ENCODE peak calls at places on chromosomes 12 and 14, in six cellular contexts. One of them, this sample, is unnamed.

GRCh38 chr12:31362115-31362758 is 36.3 kb upstream of the SINHCAF start:
- DNase-seq in pancreas: no peak
- DNase-seq in fibroblast of the aortic adventitia: no peak
- DNase-seq in mammary epithelial cell: peak; percentile 25
- DNase-seq in lower lobe of right lung: no peak
- DNase-seq in fibroblast of pulmonary artery: no peak
- DNase-seq in this sample: no peak

GRCh38 chr14:30354439-30354838 is 204.5 kb upstream of the G2E3 start:
- DNase-seq in pancreas: no peak
- DNase-seq in fibroblast of the aortic adventitia: no peak
- DNase-seq in mammary epithelial cell: no peak
- DNase-seq in lower lobe of right lung: no peak
- DNase-seq in fibroblast of pulmonary artery: no peak
- DNase-seq in this sample: no peak

GRCh38 chr12:84136862-84137367 is 775.7 kb downstream of the SLC6A15 start:
- DNase-seq in pancreas: no peak
- DNase-seq in fibroblast of the aortic adventitia: peak; percentile 35
- DNase-seq in mammary epithelial cell: peak; percentile 39
- DNase-seq in lower lobe of right lung: no peak
- DNase-seq in fibroblast of pulmonary artery: peak; percentile 38
- DNase-seq in this sample: peak; percentile 40

GRCh38 chr12:4279120-4279690 is 5.6 kb downstream of the CCND2 start:
- DNase-seq in pancreas: no peak
- DNase-seq in fibroblast of the aortic adventitia: no peak
- DNase-seq in mammary epithelial cell: no peak
- DNase-seq in lower lobe of right lung: no peak
- DNase-seq in fibroblast of pulmonary artery: no peak
- DNase-seq in this sample: no peak

GRCh38 chr14:51395361-51395849 is 155.4 kb downstream of the TMX1 start:
- DNase-seq in pancreas: no peak
- DNase-seq in fibroblast of the aortic adventitia: peak; percentile 94
- DNase-seq in mammary epithelial cell: peak; percentile 95
- DNase-seq in lower lobe of right lung: peak; percentile 47
- DNase-seq in fibroblast of pulmonary artery: peak; percentile 82
- DNase-seq in this sample: peak; percentile 99

GRCh38 chr14:32608880-32609279 is 279.8 kb downstream of the AKAP6 start:
- DNase-seq in pancreas: no peak
- DNase-seq in fibroblast of the aortic adventitia: peak; percentile 67
- DNase-seq in mammary epithelial cell: peak; percentile 60
- DNase-seq in lower lobe of right lung: no peak
- DNase-seq in fibroblast of pulmonary artery: peak; percentile 46
- DNase-seq in this sample: peak; percentile 56

GRCh38 chr12:124036117-124037109 is 63.4 kb downstream of the ZNF664 start:
- DNase-seq in pancreas: no peak
- DNase-seq in fibroblast of the aortic adventitia: peak; percentile 70
- DNase-seq in mammary epithelial cell: no peak
- DNase-seq in lower lobe of right lung: no peak
- DNase-seq in fibroblast of pulmonary artery: peak; percentile 65
- DNase-seq in this sample: peak; percentile 50

GRCh38 chr12:116835484-116835883 is 45.8 kb downstream of the HRK start:
- DNase-seq in pancreas: no peak
- DNase-seq in fibroblast of the aortic adventitia: no peak
- DNase-seq in mammary epithelial cell: no peak
- DNase-seq in lower lobe of right lung: no peak
- DNase-seq in fibroblast of pulmonary artery: no peak
- DNase-seq in this sample: no peak

GRCh38 chr14:72549026-72549425 is 344.9 kb downstream of the DPF3 start:
- DNase-seq in pancreas: no peak
- DNase-seq in fibroblast of the aortic adventitia: no peak
- DNase-seq in mammary epithelial cell: peak; percentile 35
- DNase-seq in lower lobe of right lung: no peak
- DNase-seq in fibroblast of pulmonary artery: no peak
- DNase-seq in this sample: no peak

GRCh38 chr12:57129311-57130288 is 1.3 kb downstream of the LRP1 start:
- DNase-seq in pancreas: no peak
- DNase-seq in fibroblast of the aortic adventitia: peak; percentile 87
- DNase-seq in mammary epithelial cell: peak; percentile 30
- DNase-seq in lower lobe of right lung: no peak
- DNase-seq in fibroblast of pulmonary artery: peak; percentile 45
- DNase-seq in this sample: peak; percentile 82

GRCh38 chr14:93619176-93619793 is 169.0 kb downstream of the PRIMA1 start:
- DNase-seq in pancreas: peak; percentile 16
- DNase-seq in fibroblast of the aortic adventitia: peak; percentile 57
- DNase-seq in mammary epithelial cell: peak; percentile 14
- DNase-seq in lower lobe of right lung: no peak
- DNase-seq in fibroblast of pulmonary artery: peak; percentile 63
- DNase-seq in this sample: peak; percentile 44

GRCh38 chr14:105090493-105091334 is 25.5 kb upstream of the GPR132 start:
- DNase-seq in pancreas: peak; percentile 80
- DNase-seq in fibroblast of the aortic adventitia: peak; percentile 74
- DNase-seq in mammary epithelial cell: peak; percentile 73
- DNase-seq in lower lobe of right lung: peak; percentile 90
- DNase-seq in fibroblast of pulmonary artery: peak; percentile 76
- DNase-seq in this sample: peak; percentile 67

GRCh38 chr12:6551063-6551461 is 4.8 kb downstream of the IFFO1 start:
- DNase-seq in pancreas: no peak
- DNase-seq in fibroblast of the aortic adventitia: peak; percentile 74
- DNase-seq in mammary epithelial cell: no peak
- DNase-seq in lower lobe of right lung: no peak
- DNase-seq in fibroblast of pulmonary artery: no peak
- DNase-seq in this sample: peak; percentile 82

GRCh38 chr12:102356690-102357089 is 123.7 kb downstream of the IGF1 start:
- DNase-seq in pancreas: no peak
- DNase-seq in fibroblast of the aortic adventitia: no peak
- DNase-seq in mammary epithelial cell: no peak
- DNase-seq in lower lobe of right lung: no peak
- DNase-seq in fibroblast of pulmonary artery: no peak
- DNase-seq in this sample: no peak

GRCh38 chr12:116370004-116370404 is 92.5 kb upstream of the MED13L start:
- DNase-seq in pancreas: no peak
- DNase-seq in fibroblast of the aortic adventitia: peak; percentile 72
- DNase-seq in mammary epithelial cell: no peak
- DNase-seq in lower lobe of right lung: no peak
- DNase-seq in fibroblast of pulmonary artery: peak; percentile 77
- DNase-seq in this sample: peak; percentile 94

DNA sequence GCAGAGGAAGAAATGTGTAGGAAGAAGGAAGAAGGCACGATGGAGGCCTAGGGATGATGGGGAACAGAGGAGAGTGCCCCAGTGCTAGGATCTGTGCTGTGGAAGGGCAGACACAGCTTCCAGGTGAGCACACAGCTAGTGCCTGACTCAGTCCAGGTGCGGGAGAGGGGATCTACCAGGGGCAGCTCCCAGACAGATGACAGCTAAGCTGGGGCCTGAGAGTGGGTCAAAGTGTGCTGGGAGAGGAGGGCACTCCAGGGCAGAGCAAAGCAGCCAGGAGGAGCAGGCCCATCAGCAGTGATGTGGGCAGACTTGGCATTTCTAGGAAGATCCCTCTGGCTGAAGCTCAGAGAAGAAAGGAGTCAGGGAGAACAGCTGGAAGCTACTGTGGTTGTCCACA is 36.7 kb downstream of the LRTM2 start:
- DNase-seq in pancreas: no peak
- DNase-seq in fibroblast of the aortic adventitia: no peak
- DNase-seq in mammary epithelial cell: no peak
- DNase-seq in lower lobe of right lung: no peak
- DNase-seq in fibroblast of pulmonary artery: no peak
- DNase-seq in this sample: no peak
- H3K4me3 ChIP-seq in pancreas: no peak overlapping the region
- H3K4me3 ChIP-seq in fibroblast of the aortic adventitia: no peak overlapping the region
- H3K4me3 ChIP-seq in mammary epithelial cell: no peak overlapping the region
- H3K4me3 ChIP-seq in lower lobe of right lung: no peak overlapping the region
- H3K4me3 ChIP-seq in fibroblast of pulmonary artery: no peak overlapping the region
- H3K4me3 ChIP-seq in this sample: no peak overlapping the region

GRCh38 chr14:100905166-100905565 is 1.6 kb upstream of the RTL1 start:
- DNase-seq in pancreas: no peak
- DNase-seq in fibroblast of the aortic adventitia: no peak
- DNase-seq in mammary epithelial cell: no peak
- DNase-seq in lower lobe of right lung: no peak
- DNase-seq in fibroblast of pulmonary artery: no peak
- DNase-seq in this sample: no peak

GRCh38 chr14:100907240-100907639 is 3.7 kb upstream of the RTL1 start:
- DNase-seq in pancreas: no peak
- DNase-seq in fibroblast of the aortic adventitia: no peak
- DNase-seq in mammary epithelial cell: no peak
- DNase-seq in lower lobe of right lung: no peak
- DNase-seq in fibroblast of pulmonary artery: no peak
- DNase-seq in this sample: no peak

GRCh38 chr14:100904307-100905019 is 941 bp upstream of the RTL1 start:
- DNase-seq in pancreas: no peak
- DNase-seq in fibroblast of the aortic adventitia: no peak
- DNase-seq in mammary epithelial cell: no peak
- DNase-seq in lower lobe of right lung: peak; percentile 30
- DNase-seq in fibroblast of pulmonary artery: no peak
- DNase-seq in this sample: no peak

GRCh38 chr14:100903672-100904185 is at the start of gene RTL1:
- DNase-seq in pancreas: no peak
- DNase-seq in fibroblast of the aortic adventitia: no peak
- DNase-seq in mammary epithelial cell: no peak
- DNase-seq in lower lobe of right lung: no peak
- DNase-seq in fibroblast of pulmonary artery: no peak
- DNase-seq in this sample: no peak

GRCh38 chr14:100906420-100906819 is 2.9 kb upstream of the RTL1 start:
- DNase-seq in pancreas: no peak
- DNase-seq in fibroblast of the aortic adventitia: no peak
- DNase-seq in mammary epithelial cell: no peak
- DNase-seq in lower lobe of right lung: peak; percentile 35
- DNase-seq in fibroblast of pulmonary artery: no peak
- DNase-seq in this sample: no peak
- TF ChIP-seq CTCF in pancreas: no peak
- TF ChIP-seq CTCF in fibroblast of the aortic adventitia: no peak
- TF ChIP-seq CTCF in mammary epithelial cell: no peak
- TF ChIP-seq CTCF in lower lobe of right lung: no peak
- TF ChIP-seq CTCF in fibroblast of pulmonary artery: no peak
- TF ChIP-seq CTCF in this sample: no peak

DNA sequence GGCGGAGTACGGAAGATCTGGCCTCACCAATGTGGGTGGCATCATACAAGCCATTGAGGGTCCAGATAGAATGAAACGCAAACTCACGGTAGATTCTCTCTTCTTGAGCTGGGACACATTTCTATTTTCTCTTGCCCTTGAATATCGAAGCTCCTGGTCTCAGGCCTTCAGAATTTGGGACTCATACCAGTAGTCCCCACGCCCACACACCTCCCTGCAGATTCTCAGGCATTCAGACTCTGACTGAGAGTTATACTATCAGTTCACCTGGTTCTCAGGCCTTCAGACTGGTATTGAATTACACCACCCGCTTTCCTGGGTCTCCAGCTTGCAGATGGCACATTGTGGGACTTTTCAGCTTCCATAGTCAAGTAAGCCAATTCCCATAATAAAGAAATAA is 37.8 kb downstream of the EIF2S3B start:
- DNase-seq in pancreas: no peak
- DNase-seq in fibroblast of the aortic adventitia: no peak
- DNase-seq in mammary epithelial cell: no peak
- DNase-seq in lower lobe of right lung: no peak
- DNase-seq in fibroblast of pulmonary artery: no peak
- DNase-seq in this sample: no peak
- H3K4me3 ChIP-seq in pancreas: no peak overlapping the region
- H3K4me3 ChIP-seq in fibroblast of the aortic adventitia: no peak overlapping the region
- H3K4me3 ChIP-seq in mammary epithelial cell: no peak overlapping the region
- H3K4me3 ChIP-seq in lower lobe of right lung: no peak overlapping the region
- H3K4me3 ChIP-seq in fibroblast of pulmonary artery: no peak overlapping the region
- H3K4me3 ChIP-seq in this sample: no peak overlapping the region

DNA sequence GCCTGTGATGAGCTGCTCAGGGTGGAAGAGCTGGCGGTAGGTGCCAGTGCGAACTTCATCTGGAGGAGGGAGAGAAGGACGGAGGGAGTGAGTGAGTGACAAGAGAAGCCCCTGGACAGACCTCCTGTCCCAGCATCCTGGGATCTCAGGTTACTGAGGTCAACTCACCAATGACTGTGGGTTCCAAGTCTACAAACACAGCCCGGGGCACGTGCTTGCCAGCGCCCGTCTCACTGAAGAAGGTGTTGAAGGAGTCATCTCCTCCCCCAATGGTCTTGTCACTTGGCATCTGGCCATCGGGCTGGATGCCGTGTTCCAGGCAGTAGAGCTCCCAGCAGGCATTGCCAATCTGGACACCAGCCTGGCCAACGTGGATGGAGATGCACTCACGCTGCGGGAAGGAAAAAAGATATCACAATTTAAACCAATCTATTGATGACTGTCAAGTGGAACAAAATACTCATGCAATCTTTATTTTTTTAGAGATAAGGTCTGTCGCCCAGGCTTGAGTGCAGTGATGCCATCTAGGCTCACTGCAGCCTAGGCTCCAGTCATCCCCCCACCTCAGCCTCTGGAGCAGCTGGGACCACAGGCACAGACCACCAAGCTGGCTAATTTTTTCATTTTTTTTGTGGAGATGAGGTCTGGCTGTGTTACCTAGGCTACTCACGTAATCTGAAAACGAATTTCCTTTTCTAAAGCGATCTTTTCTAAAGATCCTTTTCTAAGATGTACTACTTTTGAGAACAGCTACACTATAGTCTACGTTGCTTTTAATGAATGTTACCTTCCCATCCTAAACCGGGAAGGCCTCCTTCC is 1.7 kb downstream of the TUBA1B start:
- DNase-seq in pancreas: peak; percentile 11
- DNase-seq in fibroblast of the aortic adventitia: no peak
- DNase-seq in mammary epithelial cell: no peak
- DNase-seq in lower lobe of right lung: no peak
- DNase-seq in fibroblast of pulmonary artery: no peak
- DNase-seq in this sample: no peak
- TF ChIP-seq CTCF in pancreas: no peak
- TF ChIP-seq CTCF in fibroblast of the aortic adventitia: no peak
- TF ChIP-seq CTCF in mammary epithelial cell: no peak
- TF ChIP-seq CTCF in lower lobe of right lung: no peak
- TF ChIP-seq CTCF in fibroblast of pulmonary artery: no peak
- TF ChIP-seq CTCF in this sample: no peak

DNA sequence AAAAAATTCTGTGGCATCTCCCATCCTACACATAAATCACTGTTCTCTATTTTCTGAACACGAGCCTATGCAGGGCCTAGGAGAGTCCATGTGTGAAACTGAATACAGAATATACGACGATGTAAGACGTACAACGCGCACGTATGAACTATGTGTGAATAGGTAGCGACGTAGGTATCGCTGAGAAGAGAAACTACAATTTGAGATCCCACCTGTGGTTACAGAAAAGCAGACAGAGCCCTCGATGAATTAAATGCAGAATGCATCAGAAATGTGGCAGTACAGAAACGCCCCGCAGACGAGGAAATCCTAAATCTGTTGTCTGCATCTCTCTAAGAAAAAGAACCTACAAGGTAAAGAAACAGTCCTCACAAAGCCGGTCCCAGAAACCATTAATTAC is 12.7 kb downstream of the BCL11B start:
- DNase-seq in pancreas: no peak
- DNase-seq in fibroblast of the aortic adventitia: no peak
- DNase-seq in mammary epithelial cell: no peak
- DNase-seq in lower lobe of right lung: no peak
- DNase-seq in fibroblast of pulmonary artery: no peak
- DNase-seq in this sample: no peak
- H3K4me3 ChIP-seq in pancreas: no peak overlapping the region
- H3K4me3 ChIP-seq in fibroblast of the aortic adventitia: no peak overlapping the region
- H3K4me3 ChIP-seq in mammary epithelial cell: peak overlapping the region; percentile 48
- H3K4me3 ChIP-seq in lower lobe of right lung: no peak overlapping the region
- H3K4me3 ChIP-seq in fibroblast of pulmonary artery: no peak overlapping the region
- H3K4me3 ChIP-seq in this sample: peak overlapping the region; percentile 44

This sample was measured in AG10803.